ENCODE peak calls at places on chromosome 17, in six cellular contexts. One of them, this sample, is unnamed.

GRCh38 chr17:44314869-44315661 is 6.7 kb downstream of the RUNDC3A start:
- DNase-seq in cardiac muscle cell: peak; percentile 37
- DNase-seq in astrocyte of the spinal cord: no peak
- DNase-seq in cardiac fibroblast: peak; percentile 32
- DNase-seq in GM23338: peak; percentile 87
- DNase-seq in fibroblast of lung: no peak
- DNase-seq in this sample: no peak

GRCh38 chr17:80146121-80147034 is 550 bp downstream of the EIF4A3 start:
- DNase-seq in cardiac muscle cell: peak; percentile 28
- DNase-seq in astrocyte of the spinal cord: no peak
- DNase-seq in cardiac fibroblast: peak; percentile 29
- DNase-seq in GM23338: peak; percentile 59
- DNase-seq in fibroblast of lung: no peak
- DNase-seq in this sample: peak; percentile 6

GRCh38 chr17:8225813-8226535 is 15.6 kb upstream of the AURKB start:
- DNase-seq in cardiac muscle cell: peak; percentile 81
- DNase-seq in astrocyte of the spinal cord: peak; percentile 85
- DNase-seq in cardiac fibroblast: peak; percentile 79
- DNase-seq in GM23338: peak; percentile 85
- DNase-seq in fibroblast of lung: peak; percentile 87
- DNase-seq in this sample: peak; percentile 84

GRCh38 chr17:2837147-2837561 is 40.9 kb downstream of the RAP1GAP2 start:
- DNase-seq in cardiac muscle cell: no peak
- DNase-seq in astrocyte of the spinal cord: no peak
- DNase-seq in cardiac fibroblast: no peak
- DNase-seq in GM23338: peak; percentile 40
- DNase-seq in fibroblast of lung: no peak
- DNase-seq in this sample: no peak

GRCh38 chr17:280216-280615 is 72.4 kb downstream of the RPH3AL start:
- DNase-seq in cardiac muscle cell: no peak
- DNase-seq in astrocyte of the spinal cord: no peak
- DNase-seq in cardiac fibroblast: no peak
- DNase-seq in GM23338: no peak
- DNase-seq in fibroblast of lung: no peak
- DNase-seq in this sample: no peak

GRCh38 chr17:74854792-74855191 is 4.9 kb downstream of the GRIN2C start:
- DNase-seq in cardiac muscle cell: no peak
- DNase-seq in astrocyte of the spinal cord: no peak
- DNase-seq in cardiac fibroblast: no peak
- DNase-seq in GM23338: no peak
- DNase-seq in fibroblast of lung: no peak
- DNase-seq in this sample: no peak

GRCh38 chr17:419073-419735 is 66.6 kb upstream of the RPH3AL start:
- DNase-seq in cardiac muscle cell: no peak
- DNase-seq in astrocyte of the spinal cord: no peak
- DNase-seq in cardiac fibroblast: no peak
- DNase-seq in GM23338: no peak
- DNase-seq in fibroblast of lung: no peak
- DNase-seq in this sample: no peak

GRCh38 chr17:78438271-78438691 is 59.8 kb downstream of the PGS1 start:
- DNase-seq in cardiac muscle cell: no peak
- DNase-seq in astrocyte of the spinal cord: no peak
- DNase-seq in cardiac fibroblast: no peak
- DNase-seq in GM23338: no peak
- DNase-seq in fibroblast of lung: no peak
- DNase-seq in this sample: no peak

GRCh38 chr17:13114601-13115024 is 96.8 kb upstream of the ELAC2 start:
- DNase-seq in cardiac muscle cell: peak; percentile 62
- DNase-seq in astrocyte of the spinal cord: peak; percentile 45
- DNase-seq in cardiac fibroblast: peak; percentile 56
- DNase-seq in GM23338: peak; percentile 84
- DNase-seq in fibroblast of lung: peak; percentile 52
- DNase-seq in this sample: peak; percentile 55
- TF ChIP-seq CTCF in cardiac muscle cell: peak; percentile 91
- TF ChIP-seq CTCF in astrocyte of the spinal cord: peak; percentile 95
- TF ChIP-seq CTCF in cardiac fibroblast: peak; percentile 86
- TF ChIP-seq CTCF in GM23338: peak; percentile 87
- TF ChIP-seq CTCF in fibroblast of lung: peak; percentile 70
- TF ChIP-seq CTCF in this sample: peak; percentile 80

GRCh38 chr17:67156269-67157199 is 88.5 kb downstream of the HELZ start:
- DNase-seq in cardiac muscle cell: peak; percentile 23
- DNase-seq in astrocyte of the spinal cord: peak; percentile 60
- DNase-seq in cardiac fibroblast: peak; percentile 15
- DNase-seq in GM23338: peak; percentile 22
- DNase-seq in fibroblast of lung: no peak
- DNase-seq in this sample: peak; percentile 20

GRCh38 chr17:67160791-67161190 is 84.2 kb downstream of the HELZ start:
- DNase-seq in cardiac muscle cell: no peak
- DNase-seq in astrocyte of the spinal cord: no peak
- DNase-seq in cardiac fibroblast: no peak
- DNase-seq in GM23338: no peak
- DNase-seq in fibroblast of lung: no peak
- DNase-seq in this sample: no peak

GRCh38 chr17:67161573-67161972 is 83.4 kb downstream of the HELZ start:
- DNase-seq in cardiac muscle cell: no peak
- DNase-seq in astrocyte of the spinal cord: no peak
- DNase-seq in cardiac fibroblast: no peak
- DNase-seq in GM23338: no peak
- DNase-seq in fibroblast of lung: no peak
- DNase-seq in this sample: no peak

GRCh38 chr17:67162771-67163170 is 82.2 kb downstream of the HELZ start:
- DNase-seq in cardiac muscle cell: no peak
- DNase-seq in astrocyte of the spinal cord: no peak
- DNase-seq in cardiac fibroblast: no peak
- DNase-seq in GM23338: no peak
- DNase-seq in fibroblast of lung: no peak
- DNase-seq in this sample: no peak

DNA sequence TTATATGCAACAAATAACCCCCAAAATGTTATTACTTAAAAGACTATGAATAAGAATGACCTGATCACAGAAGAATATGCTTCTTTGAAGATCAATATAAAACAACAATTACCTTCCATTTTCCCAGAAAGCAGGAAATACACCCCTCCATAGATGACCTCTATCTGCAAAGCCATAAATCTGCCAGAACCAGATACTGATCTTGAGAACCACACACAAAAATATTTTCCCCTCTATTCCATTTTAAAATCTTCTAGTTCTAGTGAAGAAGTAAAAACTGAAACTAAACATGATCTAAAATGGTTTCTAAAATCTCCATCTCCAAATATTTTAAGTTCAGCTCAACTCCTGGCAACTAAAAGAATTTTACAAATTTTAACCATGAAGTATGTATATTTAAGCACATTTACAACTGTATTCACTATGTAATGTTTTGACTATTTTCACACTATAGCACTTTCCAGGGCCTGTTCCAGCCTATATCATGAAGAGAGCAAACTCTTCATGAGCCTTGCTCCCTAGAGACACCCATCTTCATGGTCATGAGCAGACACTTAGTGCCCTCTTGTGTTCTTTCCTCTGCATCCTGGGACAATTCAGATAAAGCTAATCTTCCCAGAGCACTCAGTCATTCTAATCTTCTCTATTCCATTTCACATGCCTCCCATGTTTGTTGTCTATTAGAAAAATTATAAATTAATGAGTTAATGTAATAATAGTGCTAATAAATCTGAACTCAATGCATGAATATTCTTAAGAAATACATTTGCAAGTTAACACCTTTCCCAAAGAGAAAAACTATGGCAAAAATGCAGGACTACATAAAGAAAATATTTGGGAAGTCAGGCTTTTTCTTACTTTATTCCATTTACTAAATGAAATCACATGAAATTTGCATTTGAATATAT is 87.0 kb downstream of the HELZ start:
- DNase-seq in cardiac muscle cell: peak; percentile 58
- DNase-seq in astrocyte of the spinal cord: peak; percentile 38
- DNase-seq in cardiac fibroblast: peak; percentile 63
- DNase-seq in GM23338: peak; percentile 43
- DNase-seq in fibroblast of lung: peak; percentile 55
- DNase-seq in this sample: peak; percentile 40
- TF ChIP-seq CTCF in cardiac muscle cell: peak; percentile 32
- TF ChIP-seq CTCF in astrocyte of the spinal cord: peak; percentile 41
- TF ChIP-seq CTCF in cardiac fibroblast: peak; percentile 24
- TF ChIP-seq CTCF in GM23338: peak; percentile 80
- TF ChIP-seq CTCF in fibroblast of lung: peak; percentile 19
- TF ChIP-seq CTCF in this sample: no peak

GRCh38 chr17:48012151-48012520 is 25.5 kb downstream of the COPZ2 start:
- DNase-seq in cardiac muscle cell: peak; percentile 37
- DNase-seq in astrocyte of the spinal cord: no peak
- DNase-seq in cardiac fibroblast: no peak
- DNase-seq in GM23338: peak; percentile 87
- DNase-seq in fibroblast of lung: no peak
- DNase-seq in this sample: no peak
- TF ChIP-seq CTCF in cardiac muscle cell: no peak
- TF ChIP-seq CTCF in astrocyte of the spinal cord: no peak
- TF ChIP-seq CTCF in cardiac fibroblast: no peak
- TF ChIP-seq CTCF in GM23338: no peak
- TF ChIP-seq CTCF in fibroblast of lung: no peak
- TF ChIP-seq CTCF in this sample: no peak

GRCh38 chr17:38582069-38582468 is 23.7 kb downstream of the SRCIN1 start:
- DNase-seq in cardiac muscle cell: no peak
- DNase-seq in astrocyte of the spinal cord: no peak
- DNase-seq in cardiac fibroblast: no peak
- DNase-seq in GM23338: no peak
- DNase-seq in fibroblast of lung: no peak
- DNase-seq in this sample: no peak

GRCh38 chr17:38578229-38578628 is 27.5 kb downstream of the SRCIN1 start:
- DNase-seq in cardiac muscle cell: no peak
- DNase-seq in astrocyte of the spinal cord: no peak
- DNase-seq in cardiac fibroblast: no peak
- DNase-seq in GM23338: peak; percentile 80
- DNase-seq in fibroblast of lung: no peak
- DNase-seq in this sample: no peak

GRCh38 chr17:38578641-38579480 is 26.9 kb downstream of the SRCIN1 start:
- DNase-seq in cardiac muscle cell: no peak
- DNase-seq in astrocyte of the spinal cord: no peak
- DNase-seq in cardiac fibroblast: no peak
- DNase-seq in GM23338: no peak
- DNase-seq in fibroblast of lung: no peak
- DNase-seq in this sample: no peak

GRCh38 chr17:38577645-38578173 is 28.0 kb downstream of the SRCIN1 start:
- DNase-seq in cardiac muscle cell: no peak
- DNase-seq in astrocyte of the spinal cord: no peak
- DNase-seq in cardiac fibroblast: no peak
- DNase-seq in GM23338: no peak
- DNase-seq in fibroblast of lung: no peak
- DNase-seq in this sample: no peak

DNA sequence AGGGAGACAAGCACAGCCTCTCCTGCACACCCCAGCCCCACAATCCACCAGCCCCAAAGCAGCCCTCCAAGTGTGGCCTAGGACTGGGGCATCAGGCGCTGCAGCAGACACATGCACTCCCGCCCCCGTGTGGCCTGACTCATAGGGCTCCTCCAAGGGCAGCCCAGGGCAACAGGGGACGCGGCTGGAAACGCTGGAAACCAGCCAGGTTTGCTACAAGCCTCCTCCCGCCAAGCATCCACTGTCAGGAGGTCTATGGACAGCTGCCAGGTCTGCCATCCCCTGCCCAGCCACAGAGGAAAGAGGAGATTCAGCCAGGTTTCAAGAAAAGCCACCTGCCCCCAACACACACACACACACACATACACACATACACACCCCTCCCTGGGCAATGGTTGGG is 25.8 kb downstream of the SRCIN1 start:
- DNase-seq in cardiac muscle cell: peak; percentile 66
- DNase-seq in astrocyte of the spinal cord: no peak
- DNase-seq in cardiac fibroblast: peak; percentile 53
- DNase-seq in GM23338: peak; percentile 89
- DNase-seq in fibroblast of lung: no peak
- DNase-seq in this sample: peak; percentile 75
- TF ChIP-seq CTCF in cardiac muscle cell: peak; percentile 37
- TF ChIP-seq CTCF in astrocyte of the spinal cord: peak; percentile 17
- TF ChIP-seq CTCF in cardiac fibroblast: peak; percentile 28
- TF ChIP-seq CTCF in GM23338: peak; percentile 78
- TF ChIP-seq CTCF in fibroblast of lung: no peak
- TF ChIP-seq CTCF in this sample: peak; percentile 28

GRCh38 chr17:46202482-46202881 is 9.3 kb upstream of the KANSL1 start:
- DNase-seq in cardiac muscle cell: no peak
- DNase-seq in astrocyte of the spinal cord: no peak
- DNase-seq in cardiac fibroblast: no peak
- DNase-seq in GM23338: no peak
- DNase-seq in fibroblast of lung: no peak
- DNase-seq in this sample: no peak
- TF ChIP-seq CTCF in cardiac muscle cell: no peak
- TF ChIP-seq CTCF in astrocyte of the spinal cord: no peak
- TF ChIP-seq CTCF in cardiac fibroblast: no peak
- TF ChIP-seq CTCF in GM23338: no peak
- TF ChIP-seq CTCF in fibroblast of lung: no peak
- TF ChIP-seq CTCF in this sample: no peak

This sample was measured in MCF 10A.